ENCODE peak calls at places on chromosomes 7 and 10, in eight cellular contexts. Q is T-helper 1 cell; I is stimulated activated CD8-positive, alpha-beta memory T cell treated with anti-CD3 and anti-CD28 coated beads, Interleukin-7, amount 100 ng/mL, for 1 hour; Z is HFFc6; V is activated CD4-positive, alpha-beta T cell treated with anti-CD3 and anti-CD28 coated beads for 48 hours; M is A549; N is activated CD8-positive, alpha-beta memory T cell treated with anti-CD3 and anti-CD28 coated beads for 1 hour; G is stimulated activated CD4-positive, alpha-beta T cell treated with anti-CD3 and anti-CD28 coated beads, Interleukin-2, amount 100 ng/mL, for 4 hours. L is an unnamed sample.

GRCh38 chr7:8131694-8132605 is 130.0 kb downstream of the ICA1 start:
- DNase-seq in Q (peak; percentile 44), I (no peak), Z (no peak), V (no peak), M (no peak), N (no peak), G (no peak), L (no peak)

GRCh38 chr10:132449051-132449825 is 52.2 kb downstream of the PWWP2B start:
- DNase-seq in Q (no peak), I (no peak), Z (no peak), V (no peak), M (no peak), N (no peak), G (no peak), L (no peak)

GRCh38 chr10:75512534-75512933 is 81.1 kb downstream of the LRMDA start:
- DNase-seq in Q (no peak), I (no peak), Z (no peak), V (no peak), M (no peak), N (no peak), G (no peak), L (no peak)

GRCh38 chr7:87628780-87629569 is 777 bp downstream of the RUNDC3B start:
- DNase-seq in Q (peak; percentile 5), I (no peak), Z (no peak), V (peak; percentile 38), M (no peak), N (no peak), G (peak; percentile 4), L (no peak)

GRCh38 chr7:47501406-47501805 is 80.5 kb downstream of the TNS3 start:
- DNase-seq in Q (no peak), I (no peak), Z (peak; percentile 73), V (no peak), M (no peak), N (no peak), G (no peak), L (peak; percentile 80)

GRCh38 chr10:72335394-72336258 is 19.1 kb downstream of the DNAJB12 start:
- DNase-seq in Q (no peak), I (no peak), Z (no peak), V (peak; percentile 61), M (no peak), N (no peak), G (no peak), L (no peak)

GRCh38 chr7:79241288-79242055 is 212.0 kb downstream of the MAGI2 start:
- DNase-seq in Q (no peak), I (no peak), Z (peak; percentile 77), V (no peak), M (no peak), N (no peak), G (no peak), L (peak; percentile 48)

GRCh38 chr7:410395-410910 is 109.2 kb downstream of the PDGFA start:
- DNase-seq in Q (no peak), I (no peak), Z (no peak), V (no peak), M (no peak), N (no peak), G (no peak), L (no peak)

GRCh38 chr7:101453617-101454016 is 90.9 kb downstream of the COL26A1 start:
- DNase-seq in Q (no peak), I (no peak), Z (no peak), V (no peak), M (no peak), N (no peak), G (no peak), L (no peak)